ENCODE peak calls at places on chromosomes 11 and 22, in four cellular contexts. One of them, this sample, is unnamed.

GRCh38 chr22:33606495-33606894 is 313.8 kb downstream of the LARGE1 start:
- DNase-seq in osteocyte: no peak
- DNase-seq in heart right ventricle: no peak
- DNase-seq in iris pigment epithelial cell: no peak
- DNase-seq in this sample: no peak

GRCh38 chr11:19499999-19500398 is 212.6 kb upstream of the NAV2 start:
- DNase-seq in osteocyte: no peak
- DNase-seq in heart right ventricle: no peak
- DNase-seq in iris pigment epithelial cell: peak
- DNase-seq in this sample: no peak

GRCh38 chr11:122633219-122633829 is 22.2 kb upstream of the UBASH3B start:
- DNase-seq in heart right ventricle: no peak
- DNase-seq in osteocyte: no peak
- DNase-seq in iris pigment epithelial cell: peak
- DNase-seq in this sample: no peak

GRCh38 chr22:37211075-37211852 is 1.0 kb downstream of the SSTR3 start:
- DNase-seq in heart right ventricle: no peak
- DNase-seq in osteocyte: no peak
- DNase-seq in iris pigment epithelial cell: no peak
- DNase-seq in this sample: no peak

GRCh38 chr11:44804449-44805151 is 77.8 kb downstream of the TSPAN18 start:
- DNase-seq in iris pigment epithelial cell: no peak
- DNase-seq in osteocyte: no peak
- DNase-seq in heart right ventricle: no peak
- DNase-seq in this sample: no peak

GRCh38 chr11:6625832-6626420 is 6.7 kb upstream of the TPP1 start:
- DNase-seq in iris pigment epithelial cell: no peak
- DNase-seq in heart right ventricle: no peak
- DNase-seq in osteocyte: no peak
- DNase-seq in this sample: no peak

GRCh38 chr11:119989422-119989821 is 148.5 kb downstream of the TRIM29 start:
- DNase-seq in heart right ventricle: no peak
- DNase-seq in iris pigment epithelial cell: no peak
- DNase-seq in osteocyte: no peak
- DNase-seq in this sample: no peak

GRCh38 chr11:19849947-19850593 is 137.4 kb downstream of the NAV2 start:
- DNase-seq in osteocyte: no peak
- DNase-seq in heart right ventricle: no peak
- DNase-seq in iris pigment epithelial cell: no peak
- DNase-seq in this sample: no peak

GRCh38 chr11:119722281-119722794 is 6.7 kb downstream of the NECTIN1 start:
- DNase-seq in iris pigment epithelial cell: no peak
- DNase-seq in osteocyte: no peak
- DNase-seq in heart right ventricle: no peak
- DNase-seq in this sample: no peak

GRCh38 chr22:49903322-49904039 is 14.8 kb downstream of the ALG12 start:
- DNase-seq in osteocyte: no peak
- DNase-seq in heart right ventricle: no peak
- DNase-seq in iris pigment epithelial cell: no peak
- DNase-seq in this sample: no peak

GRCh38 chr22:40031766-40032470 is 37.2 kb downstream of the FAM83F start:
- DNase-seq in heart right ventricle: no peak
- DNase-seq in osteocyte: no peak
- DNase-seq in iris pigment epithelial cell: no peak
- DNase-seq in this sample: no peak

GRCh38 chr22:36369004-36369921 is 18.5 kb downstream of the MYH9 start:
- DNase-seq in heart right ventricle: no peak
- DNase-seq in osteocyte: no peak
- DNase-seq in iris pigment epithelial cell: no peak
- DNase-seq in this sample: no peak

GRCh38 chr11:47324520-47324919 is 28.0 kb downstream of the MYBPC3 start:
- DNase-seq in osteocyte: no peak
- DNase-seq in heart right ventricle: no peak
- DNase-seq in iris pigment epithelial cell: no peak
- DNase-seq in this sample: no peak

GRCh38 chr22:38454361-38455062 is 487 bp downstream of the KCNJ4 start:
- DNase-seq in heart right ventricle: no peak
- DNase-seq in osteocyte: no peak
- DNase-seq in iris pigment epithelial cell: no peak
- DNase-seq in this sample: no peak

GRCh38 chr11:10376061-10376460 is 71.2 kb downstream of the ADM start:
- DNase-seq in heart right ventricle: no peak
- DNase-seq in iris pigment epithelial cell: peak
- DNase-seq in osteocyte: no peak
- DNase-seq in this sample: no peak

GRCh38 chr11:11626128-11626527 is 4.3 kb upstream of the GALNT18 start:
- DNase-seq in iris pigment epithelial cell: no peak
- DNase-seq in osteocyte: no peak
- DNase-seq in heart right ventricle: no peak
- DNase-seq in this sample: no peak

GRCh38 chr11:78213526-78214330 is 25.0 kb downstream of the USP35 start:
- DNase-seq in heart right ventricle: no peak
- DNase-seq in osteocyte: no peak
- DNase-seq in iris pigment epithelial cell: no peak
- DNase-seq in this sample: no peak

GRCh38 chr11:123585721-123586120 is 68.7 kb downstream of the SCN3B start:
- DNase-seq in iris pigment epithelial cell: no peak
- DNase-seq in osteocyte: no peak
- DNase-seq in heart right ventricle: no peak
- DNase-seq in this sample: no peak

GRCh38 chr22:19986011-19986409 is 30.6 kb downstream of the ARVCF start:
- DNase-seq in iris pigment epithelial cell: no peak
- DNase-seq in heart right ventricle: peak
- DNase-seq in osteocyte: no peak
- DNase-seq in this sample: no peak

GRCh38 chr22:39967996-39968968 is 8.1 kb downstream of the TMA7B start:
- DNase-seq in osteocyte: no peak
- DNase-seq in heart right ventricle: peak
- DNase-seq in iris pigment epithelial cell: no peak
- DNase-seq in this sample: no peak

GRCh38 chr22:33747576-33748180 is 172.6 kb downstream of the LARGE1 start:
- DNase-seq in heart right ventricle: no peak
- DNase-seq in osteocyte: no peak
- DNase-seq in iris pigment epithelial cell: no peak
- DNase-seq in this sample: no peak

GRCh38 chr11:2569321-2569721 is 124.5 kb downstream of the KCNQ1 start:
- DNase-seq in osteocyte: no peak
- DNase-seq in iris pigment epithelial cell: no peak
- DNase-seq in heart right ventricle: peak
- DNase-seq in this sample: no peak

GRCh38 chr22:29116397-29117123 is 43.7 kb downstream of the KREMEN1 start:
- DNase-seq in heart right ventricle: no peak
- DNase-seq in iris pigment epithelial cell: peak
- DNase-seq in osteocyte: no peak
- DNase-seq in this sample: no peak

GRCh38 chr22:17943533-17944204 is 80.7 kb downstream of the MICAL3 start:
- DNase-seq in osteocyte: no peak
- DNase-seq in heart right ventricle: no peak
- DNase-seq in iris pigment epithelial cell: no peak
- DNase-seq in this sample: no peak

GRCh38 chr11:35009191-35009940 is 92.9 kb downstream of the PDHX start:
- DNase-seq in iris pigment epithelial cell: peak
- DNase-seq in heart right ventricle: no peak
- DNase-seq in osteocyte: no peak
- DNase-seq in this sample: peak

GRCh38 chr11:17478064-17478463 is 1.4 kb upstream of the ABCC8 start:
- DNase-seq in heart right ventricle: no peak
- DNase-seq in iris pigment epithelial cell: peak
- DNase-seq in osteocyte: no peak
- DNase-seq in this sample: no peak

GRCh38 chr11:114259124-114259526 is 37.1 kb upstream of the NNMT start:
- DNase-seq in heart right ventricle: no peak
- DNase-seq in iris pigment epithelial cell: no peak
- DNase-seq in osteocyte: no peak
- DNase-seq in this sample: no peak

GRCh38 chr11:83724704-83725114 is 438.5 kb upstream of the CCDC90B start:
- DNase-seq in osteocyte: no peak
- DNase-seq in iris pigment epithelial cell: no peak
- DNase-seq in heart right ventricle: no peak
- DNase-seq in this sample: no peak

GRCh38 chr11:102724904-102725515 is at the start of gene MMP8:
- DNase-seq in iris pigment epithelial cell: peak
- DNase-seq in heart right ventricle: no peak
- DNase-seq in osteocyte: no peak
- DNase-seq in this sample: no peak

GRCh38 chr11:93832780-93833179 is 17.6 kb downstream of the VSTM5 start:
- DNase-seq in heart right ventricle: no peak
- DNase-seq in iris pigment epithelial cell: no peak
- DNase-seq in osteocyte: no peak
- DNase-seq in this sample: no peak

GRCh38 chr11:93512965-93513667 is 30.1 kb downstream of the SMCO4 start:
- DNase-seq in osteocyte: no peak
- DNase-seq in iris pigment epithelial cell: no peak
- DNase-seq in heart right ventricle: no peak
- DNase-seq in this sample: no peak

GRCh38 chr11:44746894-44747293 is 20.1 kb downstream of the TSPAN18 start:
- DNase-seq in iris pigment epithelial cell: no peak
- DNase-seq in heart right ventricle: peak
- DNase-seq in osteocyte: no peak
- DNase-seq in this sample: no peak

GRCh38 chr11:12399355-12399754 is 22.0 kb downstream of the PARVA start:
- DNase-seq in heart right ventricle: no peak
- DNase-seq in iris pigment epithelial cell: no peak
- DNase-seq in osteocyte: no peak
- DNase-seq in this sample: no peak

GRCh38 chr11:112795896-112796686 is 165.1 kb upstream of the NCAM1 start:
- DNase-seq in heart right ventricle: no peak
- DNase-seq in osteocyte: no peak
- DNase-seq in iris pigment epithelial cell: no peak
- DNase-seq in this sample: no peak